ENCODE peak calls at places on chromosomes 1 and 21, in six cellular contexts. J is IMR-90; V is CD8-positive, alpha-beta T cell; L is lower leg skin; T is A549; U is heart right ventricle. C is an unnamed sample.

GRCh38 chr21:41802684-41803083 is 35.8 kb upstream of the RIPK4 start:
- DNase-seq in J (no peak), V (no peak), L (peak), T (no peak), U (peak), C (no peak)

GRCh38 chr1:73980324-73981040 is 217.5 kb downstream of the LRRIQ3 start:
- DNase-seq in J (no peak), V (no peak), L (no peak), T (peak), U (no peak), C (no peak)

GRCh38 chr1:25871704-25872494 is 3.6 kb downstream of the PAQR7 start:
- DNase-seq in J (no peak), V (no peak), L (no peak), T (no peak), U (no peak), C (no peak)

GRCh38 chr1:182003953-182004586 is 57.4 kb downstream of the ZNF648 start:
- DNase-seq in J (no peak), V (no peak), L (peak), T (no peak), U (peak), C (no peak)

GRCh38 chr1:42456010-42456753 is at the start of the genes PPCS and ZMYND12:
- DNase-seq in J (peak), V (peak), L (peak), T (peak), U (peak), C (peak)

GRCh38 chr21:43734830-43735229 is 15.9 kb downstream of the PDXK start:
- DNase-seq in J (peak), V (no peak), L (no peak), T (no peak), U (no peak), C (no peak)

GRCh38 chr1:200351826-200352549 is 57.8 kb downstream of the ZNF281 start:
- DNase-seq in J (peak), V (no peak), L (no peak), T (peak), U (no peak), C (peak)

GRCh38 chr1:43648448-43648847 is 1.5 kb upstream of the KDM4A start:
- DNase-seq in J (no peak), V (no peak), L (no peak), T (no peak), U (no peak), C (no peak)

GRCh38 chr1:115677570-115677969 is 35.8 kb downstream of the VANGL1 start:
- DNase-seq in J (no peak), V (no peak), L (no peak), T (no peak), U (no peak), C (peak)

GRCh38 chr1:41474490-41475271 is 9.8 kb downstream of the EDN2 start:
- DNase-seq in J (no peak), V (no peak), L (peak), T (no peak), U (peak), C (no peak)

GRCh38 chr1:34549199-34549598 is 205.6 kb upstream of the GJB5 start:
- DNase-seq in J (no peak), V (no peak), L (no peak), T (peak), U (no peak), C (no peak)

GRCh38 chr1:224670506-224670905 is 54.4 kb downstream of the CNIH3 start:
- DNase-seq in J (peak), V (no peak), L (no peak), T (no peak), U (no peak), C (no peak)

GRCh38 chr1:85576642-85577420 is 3.7 kb upstream of the CCN1 start:
- DNase-seq in J (peak), V (no peak), L (peak), T (peak), U (peak), C (peak)

GRCh38 chr1:116203192-116203723 is 92.1 kb downstream of the MAB21L3 start:
- DNase-seq in J (no peak), V (no peak), L (no peak), T (no peak), U (no peak), C (no peak)

GRCh38 chr1:59574085-59574484 is 240.7 kb upstream of the HOOK1 start:
- DNase-seq in J (peak), V (no peak), L (no peak), T (no peak), U (no peak), C (no peak)

GRCh38 chr1:71462247-71462646 is 381.4 kb upstream of the ZRANB2 start:
- DNase-seq in J (no peak), V (no peak), L (no peak), T (no peak), U (no peak), C (no peak)

GRCh38 chr1:155910621-155911121 is 478 bp downstream of the RIT1 start:
- DNase-seq in J (peak), V (no peak), L (peak), T (peak), U (no peak), C (peak)
- TF ChIP-seq CTCF in J (no peak), V (no peak), L (no peak), T (no peak), U (no peak), C (peak)

DNA sequence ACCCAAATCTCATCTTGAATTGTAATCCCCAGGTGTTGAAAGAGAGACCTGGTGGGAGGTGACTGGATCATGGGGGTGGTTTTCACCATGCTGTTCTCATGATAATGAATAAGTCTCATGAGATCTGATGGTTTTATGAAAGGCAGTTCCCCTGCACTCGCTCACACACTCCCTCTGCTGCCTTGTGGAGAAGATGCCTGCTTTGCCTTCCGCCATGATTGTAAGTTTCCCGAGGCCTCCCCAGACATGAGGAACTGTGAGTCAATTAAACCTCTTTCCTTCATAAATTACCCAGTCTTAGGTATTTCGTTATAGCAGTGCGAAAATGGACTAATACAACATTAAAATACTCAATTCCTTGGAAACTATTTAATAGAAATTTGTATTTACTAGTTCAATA is 99.2 kb downstream of the PROX1 start:
- DNase-seq in J (no peak), V (no peak), L (no peak), T (peak), U (no peak), C (no peak)
- TF ChIP-seq CTCF in J (no peak), V (no peak), L (no peak), T (no peak), U (no peak), C (no peak)

GRCh38 chr1:92298213-92298572 is 594 bp downstream of the GLMN start:
- DNase-seq in J (no peak), V (no peak), L (no peak), T (no peak), U (no peak), C (no peak)
- TF ChIP-seq CTCF in J (peak), V (peak), L (no peak), T (peak), U (no peak), C (no peak)

GRCh38 chr1:6987940-6988339 is 202.7 kb downstream of the CAMTA1 start:
- DNase-seq in J (no peak), V (no peak), L (no peak), T (no peak), U (no peak), C (no peak)
- TF ChIP-seq CTCF in J (no peak), V (no peak), L (no peak), T (no peak), U (no peak), C (no peak)

DNA sequence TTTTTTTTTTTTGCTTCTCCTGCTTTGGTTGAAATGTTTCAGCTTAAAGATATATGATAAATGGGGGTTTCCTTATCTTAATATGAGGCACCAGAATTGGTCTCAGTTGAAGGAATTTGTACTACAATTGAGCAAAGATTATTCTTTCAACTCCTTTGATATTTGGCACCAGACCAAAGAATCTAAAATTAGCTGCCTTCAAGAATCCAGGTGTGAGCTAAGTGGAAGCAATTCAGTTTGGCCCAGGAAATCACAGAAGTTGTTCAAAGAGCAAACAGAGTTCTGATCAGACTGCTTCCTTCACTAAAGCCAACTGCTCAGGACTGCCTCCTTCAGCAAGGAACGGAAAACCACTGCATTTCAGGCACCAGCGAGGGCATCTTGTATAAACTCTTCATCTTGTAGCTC is 68.3 kb upstream of the BCAR3 start:
- DNase-seq in J (no peak), V (no peak), L (no peak), T (peak), U (no peak), C (peak)
- TF ChIP-seq CTCF in J (peak), V (no peak), L (no peak), T (no peak), U (peak), C (peak)

DNA sequence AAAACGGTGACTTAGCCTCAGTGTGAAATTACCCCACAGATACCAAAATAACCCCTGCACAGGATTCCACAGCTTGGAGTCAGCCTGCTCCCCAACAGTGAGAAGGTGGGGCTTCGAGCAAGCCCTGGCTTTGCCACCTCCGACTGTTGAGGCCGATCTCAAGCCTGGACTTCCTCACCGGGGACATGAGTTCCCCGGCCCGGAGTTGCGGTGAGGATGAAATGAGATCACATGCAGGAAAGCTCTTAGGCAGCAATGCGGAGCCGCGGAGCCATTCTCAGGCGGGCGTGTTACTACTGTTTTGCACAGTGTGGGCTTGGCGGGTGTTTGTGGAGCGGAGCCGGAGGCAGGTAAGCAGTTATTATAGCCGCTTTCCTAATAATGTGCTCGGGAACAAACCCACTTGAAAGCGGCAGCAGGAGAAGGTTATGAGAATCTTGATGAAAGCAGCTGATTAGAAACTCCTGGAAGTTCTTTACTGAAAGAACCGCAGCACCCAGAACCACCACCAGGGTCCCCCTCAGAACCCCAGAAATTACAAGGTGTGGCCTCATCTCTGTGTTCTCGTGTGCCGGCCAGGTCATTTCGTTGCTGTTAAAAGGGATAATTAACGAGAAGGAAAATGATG is 3.9 kb upstream of the CLSTN1 start:
- DNase-seq in J (no peak), V (no peak), L (peak), T (no peak), U (no peak), C (no peak)
- TF ChIP-seq CTCF in J (peak), V (peak), L (no peak), T (no peak), U (no peak), C (no peak)

GRCh38 chr1:169928438-169929209 is 34.9 kb upstream of the SCYL3 start:
- DNase-seq in J (peak), V (no peak), L (no peak), T (peak), U (no peak), C (no peak)

GRCh38 chr1:169924829-169925228 is 31.1 kb upstream of the SCYL3 start:
- DNase-seq in J (no peak), V (no peak), L (no peak), T (no peak), U (no peak), C (no peak)

GRCh38 chr1:169931795-169932195 is 38.1 kb upstream of the SCYL3 start:
- DNase-seq in J (peak), V (no peak), L (no peak), T (no peak), U (no peak), C (no peak)

GRCh38 chr1:169925505-169926482 is 32.1 kb upstream of the SCYL3 start:
- DNase-seq in J (no peak), V (no peak), L (no peak), T (no peak), U (no peak), C (no peak)

GRCh38 chr1:169929210-169929526 is 35.5 kb upstream of the SCYL3 start:
- DNase-seq in J (no peak), V (no peak), L (no peak), T (no peak), U (no peak), C (no peak)
- TF ChIP-seq CTCF in J (no peak), V (peak), L (no peak), T (no peak), U (no peak), C (no peak)

DNA sequence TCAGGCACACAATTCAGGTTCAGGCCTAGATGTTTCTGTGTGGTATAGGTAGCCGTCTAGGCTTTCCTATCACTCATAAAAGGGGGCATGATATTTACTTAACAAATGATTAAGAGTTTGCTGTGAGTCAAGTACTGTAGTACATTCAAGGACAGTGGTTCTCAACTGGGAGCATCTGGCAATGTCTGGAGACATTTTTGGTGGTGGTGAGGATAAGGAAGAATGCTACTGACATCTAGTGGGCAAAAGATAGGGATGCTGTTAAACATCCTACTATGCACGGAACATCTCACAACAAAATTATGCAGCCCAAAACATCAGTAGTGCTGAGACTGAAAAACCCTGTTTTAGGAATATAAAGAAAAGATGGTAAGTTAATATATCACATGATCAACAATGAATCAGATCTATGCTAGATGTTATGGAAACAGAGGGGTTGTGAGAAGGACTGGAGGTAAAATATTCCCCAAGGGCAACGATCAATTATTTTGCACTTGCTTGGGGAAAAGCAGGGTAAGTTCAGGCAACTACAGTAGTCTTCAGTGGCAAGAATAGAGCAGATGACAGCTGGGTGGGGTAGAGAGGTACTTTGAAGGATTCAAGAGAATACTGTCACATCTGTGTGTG is 4.9 kb downstream of the DNTTIP2 start:
- DNase-seq in J (peak), V (no peak), L (no peak), T (peak), U (no peak), C (no peak)
- TF ChIP-seq CTCF in J (peak), V (peak), L (no peak), T (peak), U (peak), C (peak)